ENCODE peak calls at places on chromosomes 13 and 19, in four cellular contexts. O is RWPE2, K is esophagus squamous epithelium, F is NT2/D1. B is an unnamed sample. For H3K9me3, the result is how much of the 10 kb centered on the place peaks cover.

GRCh38 chr13:111546921-111547675 is 226.7 kb downstream of the TEX29 start:
- DNase-seq in O (no peak), K (no peak), F (no peak), B (no peak)

GRCh38 chr19:3116621-3117020 is 19.2 kb upstream of the GNA15 start:
- DNase-seq in O (no peak), K (no peak), F (no peak), B (no peak)

GRCh38 chr13:25169951-25170553 is 2.0 kb downstream of the AMER2 start:
- DNase-seq in O (no peak), K (no peak), F (no peak), B (no peak)

GRCh38 chr13:22103628-22104027 is 432.8 kb downstream of the FGF9 start:
- DNase-seq in O (no peak), K (no peak), F (no peak), B (no peak)

GRCh38 chr13:79011179-79011578 is 352.2 kb upstream of the OBI1 start:
- DNase-seq in O (no peak), K (no peak), F (no peak), B (no peak)

GRCh38 chr13:112877496-112877895 is 91.5 kb upstream of the MCF2L start:
- DNase-seq in O (peak), K (no peak), F (no peak), B (peak)

GRCh38 chr19:677201-677600 is 1.0 kb downstream of the FSTL3 start:
- DNase-seq in O (peak), K (no peak), F (no peak), B (peak)

GRCh38 chr19:50333235-50333736 is 4.1 kb upstream of the KCNC3 start:
- DNase-seq in O (peak), K (peak), F (no peak), B (peak)

GRCh38 chr13:106371024-106371423 is 164.4 kb downstream of the EFNB2 start:
- DNase-seq in O (no peak), K (no peak), F (no peak), B (no peak)

GRCh38 chr19:3534375-3535234 is 4.4 kb upstream of the TEKTIP1 start:
- DNase-seq in O (no peak), K (no peak), F (no peak), B (no peak)

GRCh38 chr19:6125571-6125989 is 9.9 kb upstream of the ACSBG2 start:
- DNase-seq in O (no peak), K (no peak), F (peak), B (peak)

GRCh38 chr13:94093652-94094310 is 385.7 kb downstream of the DCT start:
- DNase-seq in O (no peak), K (no peak), F (no peak), B (no peak)

GRCh38 chr13:33388254-33388998 is 102.9 kb upstream of the STARD13 start:
- DNase-seq in O (no peak), K (no peak), F (no peak), B (no peak)

GRCh38 chr19:51098366-51099069 is 9.7 kb downstream of the CTU1 start:
- DNase-seq in O (no peak), K (no peak), F (no peak), B (peak)

GRCh38 chr13:31441804-31442487 is 242.2 kb downstream of the B3GLCT start:
- DNase-seq in O (no peak), K (no peak), F (no peak), B (peak)

DNA sequence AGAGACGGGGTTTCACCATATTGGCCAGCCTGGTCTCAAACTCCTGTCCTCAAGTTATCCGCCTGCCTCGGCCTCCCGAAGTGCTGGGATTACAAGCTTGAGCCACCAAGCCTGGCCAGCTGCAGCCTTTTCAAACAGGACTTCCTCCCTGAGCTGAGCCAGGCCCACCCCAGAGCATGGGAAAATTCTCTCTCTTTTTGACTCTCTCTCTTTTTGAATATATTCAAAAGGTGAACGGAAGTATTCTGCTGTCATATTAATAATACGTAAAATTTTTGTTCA is 539 bp upstream of the ZNF506 start:
- DNase-seq in O (no peak), K (no peak), F (no peak), B (no peak)
- H3K4me3 ChIP-seq in O (peak), K (peak), F (peak), B (peak)

GRCh38 chr19:12345197-12345596 is 11.8 kb upstream of the ZNF563 start:
- DNase-seq in O (no peak), K (no peak), F (no peak), B (no peak)

GRCh38 chr19:12350890-12351197 is 14.6 kb downstream of the ZNF442 start:
- DNase-seq in O (no peak), K (no peak), F (no peak), B (no peak)

GRCh38 chr19:12350185-12350889 is 15.1 kb downstream of the ZNF442 start:
- DNase-seq in O (no peak), K (no peak), F (no peak), B (no peak)

DNA sequence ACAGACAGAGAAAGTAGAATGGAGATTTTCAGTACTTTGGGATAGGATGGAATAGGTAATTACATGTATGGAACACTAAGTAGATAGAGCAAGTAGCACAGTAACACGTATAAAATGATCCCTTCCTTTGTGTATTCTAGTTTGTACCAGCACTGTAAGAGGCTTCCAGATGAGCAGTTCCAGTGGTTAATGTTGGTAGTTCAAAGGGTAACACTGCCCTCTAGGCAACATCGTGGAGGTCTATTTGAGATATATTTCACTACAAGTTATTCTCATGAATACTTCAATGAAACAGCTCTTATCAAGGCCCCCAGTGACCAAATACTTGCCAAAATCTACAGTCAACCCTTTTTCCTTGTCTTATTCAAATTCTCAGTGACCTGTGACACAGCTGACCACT is 13.5 kb upstream of the ZNF563 start:
- DNase-seq in O (no peak), K (no peak), F (no peak), B (no peak)
- H3K9me3 ChIP-seq in O (under half), K (under half), F (half or more), B (half or more)

GRCh38 chr19:45527731-45528130 is 20.5 kb downstream of the VASP start:
- DNase-seq in O (no peak), K (no peak), F (no peak), B (no peak)

GRCh38 chr19:45528744-45529453 is 21.6 kb downstream of the VASP start:
- DNase-seq in O (peak), K (no peak), F (peak), B (no peak)

GRCh38 chr19:45526143-45526542 is 18.9 kb downstream of the VASP start:
- DNase-seq in O (peak), K (no peak), F (no peak), B (peak)

GRCh38 chr19:45526971-45527370 is 19.7 kb downstream of the VASP start:
- DNase-seq in O (no peak), K (no peak), F (no peak), B (no peak)

DNA sequence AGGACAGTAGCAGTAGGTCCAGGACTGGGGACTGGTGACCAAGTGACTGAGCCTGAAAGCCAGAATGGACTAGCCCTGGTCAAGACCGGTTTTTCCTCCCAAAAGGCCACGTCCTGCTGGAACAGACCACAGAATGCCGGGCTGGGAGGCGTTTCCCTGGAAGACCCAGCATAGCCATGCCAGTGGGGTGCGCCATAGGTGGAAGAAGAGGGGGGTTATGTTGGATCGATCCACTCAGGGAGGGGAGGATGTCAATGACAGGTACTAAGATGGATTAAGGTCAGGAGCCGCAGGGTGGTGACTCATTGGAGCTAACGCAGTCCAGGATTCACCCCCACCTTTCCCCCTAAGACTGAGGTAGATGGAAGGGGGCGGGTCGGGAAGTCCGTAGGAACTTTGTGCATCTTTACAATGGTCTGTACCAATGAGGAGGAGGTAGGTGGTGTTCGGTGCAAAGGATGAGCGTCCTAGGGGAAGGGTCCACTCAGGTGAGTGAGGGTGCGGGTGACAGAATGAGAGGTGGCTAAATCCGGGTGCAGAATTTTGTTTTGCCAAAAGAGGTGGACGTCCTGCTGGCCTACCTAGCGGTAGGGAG is 21.0 kb downstream of the VASP start:
- DNase-seq in O (peak), K (no peak), F (no peak), B (no peak)
- H3K4me3 ChIP-seq in O (peak), K (peak), F (peak), B (peak)

GRCh38 chr19:43913383-43913782 is 21.7 kb downstream of the ZNF45 start:
- DNase-seq in O (no peak), K (no peak), F (no peak), B (no peak)
- H3K9me3 ChIP-seq in O (under half), K (under half), F (half or more), B (half or more)

DNA sequence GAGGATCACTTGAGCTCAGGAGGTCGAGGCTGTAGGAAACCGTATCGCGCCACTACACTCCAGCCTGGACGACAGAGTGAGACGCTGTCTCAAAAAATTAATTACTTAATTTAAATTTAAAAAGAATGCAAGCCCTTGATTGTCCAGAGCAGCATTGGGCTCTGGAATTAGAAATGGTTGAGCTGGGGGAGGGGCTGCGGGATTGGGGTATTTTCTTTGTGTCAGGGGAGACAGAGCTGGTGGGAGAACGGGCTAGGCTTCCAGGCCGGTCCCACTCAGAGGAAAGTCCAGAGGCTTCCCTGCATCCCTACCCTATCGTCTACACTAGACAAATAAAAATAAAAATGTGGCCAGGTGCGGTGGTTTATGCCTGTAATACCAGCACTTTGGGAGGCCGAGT is 2.2 kb upstream of the RAB3A start:
- DNase-seq in O (no peak), K (no peak), F (no peak), B (no peak)
- H3K4me3 ChIP-seq in O (no peak), K (no peak), F (peak), B (peak)

B was measured in left ventricle myocardium inferior.